ENCODE peak calls at places on chromosomes 1 and 21, in eight cellular contexts. R is NCI-H1105 treated with DMSO at 0.1 percent for 48 hours, G is astrocyte of the hippocampus, J is RWPE1, Y is posterior cingulate gyrus, U is epithelial cell of prostate, Z is head of caudate nucleus, K is ascending aorta. T is an unnamed sample.

GRCh38 chr1:27103498-27103897 is 51.4 kb downstream of the SLC9A1 start:
- DNase-seq in R (no peak), U (no peak), K (no peak), Z (no peak), G (no peak), J (no peak), Y (no peak), T (no peak)

GRCh38 chr1:198556969-198557368 is 16.5 kb upstream of the ATP6V1G3 start:
- DNase-seq in G (no peak), K (peak; percentile 24), U (no peak), J (no peak), Z (no peak), Y (no peak), R (no peak), T (no peak)

GRCh38 chr1:200627548-200628222 is 7.1 kb upstream of the KIF14 start:
- DNase-seq in K (no peak), R (no peak), Z (no peak), Y (no peak), G (no peak), U (no peak), J (no peak), T (no peak)

GRCh38 chr21:37166733-37167132 is 93.7 kb downstream of the TTC3 start:
- DNase-seq in U (no peak), K (no peak), Y (no peak), R (peak; percentile 59), J (peak; percentile 7), Z (no peak), G (peak; percentile 34), T (no peak)

GRCh38 chr1:14314032-14314431 is 284.5 kb upstream of the KAZN start:
- DNase-seq in U (no peak), R (no peak), Y (no peak), Z (no peak), K (no peak), G (no peak), J (no peak), T (no peak)

GRCh38 chr1:213973129-213973528 is 14.6 kb upstream of the PROX1 start:
- DNase-seq in Z (no peak), R (no peak), G (peak; percentile 56), K (no peak), U (no peak), Y (no peak), J (no peak), T (no peak)

GRCh38 chr1:155650231-155650757 is 38.3 kb downstream of the YY1AP1 start:
- DNase-seq in K (no peak), J (no peak), Z (no peak), Y (no peak), G (no peak), R (no peak), U (no peak), T (no peak)

GRCh38 chr1:228341450-228341813 is 65.2 kb downstream of the TRIM11 start:
- DNase-seq in G (no peak), Y (no peak), K (no peak), U (no peak), R (no peak), Z (peak; percentile 25), J (no peak), T (no peak)

GRCh38 chr1:153251988-153252387 is 7.5 kb upstream of the LORICRIN start:
- DNase-seq in G (no peak), J (no peak), U (no peak), Y (no peak), K (no peak), Z (no peak), R (no peak), T (no peak)

GRCh38 chr1:153357853-153358690 is at the start of gene S100A9:
- DNase-seq in Y (no peak), Z (no peak), K (no peak), R (no peak), U (no peak), J (no peak), G (no peak), T (no peak)

GRCh38 chr1:101238041-101238515 is 1.3 kb downstream of the S1PR1 start:
- DNase-seq in K (no peak), Y (no peak), R (peak; percentile 29), U (no peak), Z (no peak), G (no peak), J (no peak), T (no peak)

GRCh38 chr1:107430540-107431228 is 289.8 kb downstream of the NTNG1 start:
- DNase-seq in K (no peak), R (peak; percentile 16), J (peak; percentile 8), G (peak; percentile 37), Y (no peak), U (peak; percentile 8), Z (no peak), T (no peak)

GRCh38 chr1:170623171-170623570 is 40.8 kb upstream of the PRRX1 start:
- DNase-seq in K (no peak), Z (no peak), R (no peak), Y (no peak), U (peak; percentile 83), G (peak; percentile 61), J (peak; percentile 26), T (no peak)

GRCh38 chr1:78045850-78046778 is at the start of gene GIPC2:
- DNase-seq in U (no peak), Z (peak; percentile 55), K (no peak), Y (no peak), J (no peak), R (no peak), G (peak; percentile 60), T (no peak)

GRCh38 chr1:53625049-53625448 is 113.9 kb downstream of the GLIS1 start:
- DNase-seq in K (no peak), R (no peak), G (no peak), U (no peak), J (no peak), Y (no peak), Z (no peak), T (no peak)

GRCh38 chr1:32893198-32894018 is 7.1 kb downstream of the HPCA start:
- DNase-seq in J (peak; percentile 26), Z (peak; percentile 81), R (peak; percentile 70), G (peak; percentile 58), Y (no peak), U (no peak), K (no peak), T (peak; percentile 47)

GRCh38 chr1:72442251-72442650 is 159.9 kb upstream of the NEGR1 start:
- DNase-seq in Z (no peak), Y (no peak), U (no peak), R (no peak), G (peak; percentile 39), K (no peak), J (no peak), T (no peak)

GRCh38 chr1:94925561-94926364 is 1.1 kb downstream of the CNN3 start:
- DNase-seq in Y (peak; percentile 55), J (peak; percentile 81), Z (peak; percentile 78), K (no peak), G (peak; percentile 98), R (peak; percentile 77), U (no peak), T (peak; percentile 61)

GRCh38 chr21:45456836-45457160 is 51.8 kb downstream of the COL18A1 start:
- DNase-seq in J (no peak), Y (no peak), U (no peak), R (no peak), G (no peak), K (no peak), Z (no peak), T (no peak)

GRCh38 chr1:29478046-29478791 is 241.9 kb downstream of the PTPRU start:
- DNase-seq in R (no peak), K (no peak), Z (peak; percentile 22), J (no peak), Y (no peak), U (no peak), G (no peak), T (no peak)

GRCh38 chr1:119954476-119955422 is 58.4 kb upstream of the ADAM30 start:
- DNase-seq in Z (no peak), K (no peak), Y (no peak), U (no peak), J (no peak), R (no peak), G (no peak), T (no peak)

GRCh38 chr1:166511754-166512153 is 327.5 kb upstream of the POGK start:
- DNase-seq in J (no peak), G (no peak), K (no peak), R (no peak), Y (no peak), U (peak; percentile 45), Z (no peak), T (no peak)

GRCh38 chr1:201353186-201353940 is 24.1 kb downstream of the TNNT2 start:
- DNase-seq in K (no peak), R (no peak), G (no peak), U (no peak), Y (no peak), J (peak; percentile 64), Z (no peak), T (no peak)

GRCh38 chr1:44013949-44014348 is 17.3 kb downstream of the SLC6A9 start:
- DNase-seq in Y (no peak), R (no peak), J (no peak), Z (no peak), G (peak; percentile 52), U (no peak), K (no peak), T (peak; percentile 40)

GRCh38 chr1:224643653-224644052 is 27.5 kb downstream of the CNIH3 start:
- DNase-seq in R (no peak), K (no peak), Y (no peak), J (no peak), Z (no peak), U (no peak), G (no peak), T (no peak)

GRCh38 chr1:37020653-37021277 is 13.6 kb downstream of the GRIK3 start:
- DNase-seq in Z (no peak), Y (no peak), K (no peak), U (no peak), G (peak; percentile 32), J (peak; percentile 22), R (no peak), T (no peak)